ENCODE peak calls at places on chromosome 9, in ten cellular contexts. W, G, P, Z, O, H, A, M, R and N are unnamed samples.

GRCh38 chr9:22084336-22085035 is 75.4 kb upstream of the CDKN2B start:
- DNase-seq in W (no peak), G (no peak), P (no peak), Z (no peak), O (peak; percentile 90), H (no peak), A (no peak), M (peak; percentile 94), R (no peak), N (no peak)

GRCh38 chr9:124551472-124552339 is 44.5 kb upstream of the NR5A1 start:
- DNase-seq in W (peak; percentile 7), G (peak; percentile 84), P (peak; percentile 38), Z (no peak), O (peak; percentile 58), H (peak; percentile 60), A (no peak), M (peak; percentile 70), R (no peak), N (peak; percentile 34)

GRCh38 chr9:97559111-97559514 is 57.6 kb downstream of the TMOD1 start:
- DNase-seq in W (no peak), G (no peak), P (peak; percentile 81), Z (no peak), O (no peak), H (no peak), A (no peak), M (no peak), R (no peak), N (no peak)

GRCh38 chr9:70747335-70747734 is 332.9 kb upstream of the KLF9 start:
- DNase-seq in W (no peak), G (no peak), P (no peak), Z (no peak), O (peak; percentile 69), H (no peak), A (no peak), M (peak; percentile 36), R (no peak), N (no peak)

GRCh38 chr9:6925841-6926240 is 168.1 kb downstream of the KDM4C start:
- DNase-seq in W (no peak), G (no peak), P (no peak), Z (no peak), O (no peak), H (no peak), A (no peak), M (no peak), R (no peak), N (no peak)

GRCh38 chr9:85016389-85016997 is 347.0 kb downstream of the NTRK2 start:
- DNase-seq in W (no peak), G (no peak), P (no peak), Z (no peak), O (no peak), H (no peak), A (no peak), M (no peak), R (no peak), N (no peak)

GRCh38 chr9:112655633-112656032 is 62.3 kb downstream of the INIP start:
- DNase-seq in W (no peak), G (no peak), P (no peak), Z (no peak), O (no peak), H (no peak), A (no peak), M (no peak), R (no peak), N (no peak)

GRCh38 chr9:98085955-98086354 is 29.4 kb downstream of the NANS start:
- DNase-seq in W (no peak), G (no peak), P (no peak), Z (no peak), O (peak; percentile 30), H (no peak), A (no peak), M (no peak), R (no peak), N (no peak)

GRCh38 chr9:73152953-73153352 is 1.3 kb downstream of the ANXA1 start:
- DNase-seq in W (no peak), G (no peak), P (no peak), Z (no peak), O (peak; percentile 48), H (peak; percentile 56), A (no peak), M (no peak), R (no peak), N (no peak)

GRCh38 chr9:92807757-92808725 is 43.4 kb upstream of the BICD2 start:
- DNase-seq in W (no peak), G (no peak), P (no peak), Z (no peak), O (no peak), H (no peak), A (peak; percentile 3), M (no peak), R (peak; percentile 21), N (no peak)

GRCh38 chr9:99977042-99977792 is 70.8 kb downstream of the STX17 start:
- DNase-seq in W (no peak), G (no peak), P (no peak), Z (no peak), O (no peak), H (no peak), A (no peak), M (no peak), R (no peak), N (no peak)

GRCh38 chr9:93013856-93014582 is 44.5 kb upstream of the SUSD3 start:
- DNase-seq in W (no peak), G (no peak), P (no peak), Z (no peak), O (no peak), H (no peak), A (no peak), M (no peak), R (no peak), N (no peak)

GRCh38 chr9:108271646-108272349 is 584.0 kb downstream of the ACTL7B start:
- DNase-seq in W (no peak), G (peak; percentile 57), P (no peak), Z (no peak), O (peak; percentile 85), H (no peak), A (no peak), M (peak; percentile 52), R (no peak), N (peak; percentile 65)

GRCh38 chr9:134944351-134944802 is 26.7 kb upstream of the FCN1 start:
- DNase-seq in W (no peak), G (no peak), P (no peak), Z (peak; percentile 42), O (peak; percentile 8), H (no peak), A (no peak), M (no peak), R (no peak), N (no peak)

GRCh38 chr9:71766663-71767062 is 1.6 kb downstream of the CEMIP2 start:
- DNase-seq in W (no peak), G (no peak), P (peak; percentile 18), Z (no peak), O (no peak), H (no peak), A (no peak), M (no peak), R (no peak), N (no peak)

GRCh38 chr9:137152844-137153405 is 14.0 kb downstream of the GRIN1 start:
- DNase-seq in W (no peak), G (no peak), P (no peak), Z (no peak), O (no peak), H (no peak), A (no peak), M (no peak), R (no peak), N (no peak)

GRCh38 chr9:18985464-18985951 is 47.5 kb downstream of the SAXO1 start:
- DNase-seq in W (no peak), G (no peak), P (no peak), Z (no peak), O (no peak), H (no peak), A (no peak), M (no peak), R (no peak), N (peak; percentile 54)

GRCh38 chr9:78122631-78123030 is 91.0 kb upstream of the GNAQ start:
- DNase-seq in W (no peak), G (peak; percentile 29), P (no peak), Z (no peak), O (peak; percentile 40), H (no peak), A (no peak), M (no peak), R (no peak), N (no peak)

GRCh38 chr9:134177624-134178393 is 13.4 kb upstream of the RNU6ATAC start:
- DNase-seq in W (no peak), G (no peak), P (no peak), Z (peak; percentile 89), O (no peak), H (no peak), A (no peak), M (no peak), R (no peak), N (no peak)

GRCh38 chr9:109253637-109254284 is 67.1 kb downstream of the EPB41L4B start:
- DNase-seq in W (no peak), G (peak; percentile 87), P (no peak), Z (no peak), O (peak; percentile 58), H (no peak), A (no peak), M (peak; percentile 61), R (no peak), N (peak; percentile 42)

GRCh38 chr9:132513416-132513815 is 69.0 kb upstream of the BARHL1 start:
- DNase-seq in W (no peak), G (no peak), P (no peak), Z (peak; percentile 68), O (no peak), H (no peak), A (no peak), M (no peak), R (no peak), N (no peak)

GRCh38 chr9:136740491-136740890 is 2.2 kb downstream of the LCN10 start:
- DNase-seq in W (no peak), G (no peak), P (no peak), Z (no peak), O (no peak), H (no peak), A (no peak), M (no peak), R (no peak), N (no peak)

GRCh38 chr9:120937127-120937526 is 10.5 kb upstream of the TRAF1 start:
- DNase-seq in W (no peak), G (no peak), P (no peak), Z (no peak), O (no peak), H (no peak), A (no peak), M (no peak), R (no peak), N (no peak)

GRCh38 chr9:72365525-72366256 is 683 bp upstream of the ZFAND5 start:
- DNase-seq in W (peak; percentile 37), G (peak; percentile 81), P (peak; percentile 77), Z (no peak), O (peak; percentile 90), H (peak; percentile 76), A (peak; percentile 32), M (peak; percentile 77), R (peak; percentile 52), N (peak; percentile 76)

GRCh38 chr9:7974335-7975005 is 174.9 kb upstream of the DMAC1 start:
- DNase-seq in W (no peak), G (no peak), P (no peak), Z (no peak), O (no peak), H (peak; percentile 46), A (no peak), M (no peak), R (no peak), N (no peak)

GRCh38 chr9:92609142-92609500 is 60.8 kb downstream of the IPPK start:
- DNase-seq in W (no peak), G (no peak), P (no peak), Z (no peak), O (no peak), H (no peak), A (no peak), M (peak; percentile 20), R (no peak), N (no peak)

GRCh38 chr9:126622872-126623271 is 9.1 kb downstream of the LMX1B start:
- DNase-seq in W (no peak), G (no peak), P (no peak), Z (no peak), O (no peak), H (no peak), A (no peak), M (no peak), R (no peak), N (no peak)

GRCh38 chr9:81759680-81760215 is 70.4 kb upstream of the TLE1 start:
- DNase-seq in W (no peak), G (peak; percentile 83), P (no peak), Z (no peak), O (peak; percentile 94), H (no peak), A (no peak), M (peak; percentile 86), R (no peak), N (no peak)